ENCODE peak calls at places on chromosome 10, in seven cellular contexts. One of them, this sample, is unnamed.

GRCh38 chr10:122264931-122265330 is 6.2 kb upstream of the BTBD16 start:
- DNase-seq in LoVo: no peak
- DNase-seq in NCI-H2171 treated with DMSO at 0.1 percent for 48 hours: no peak
- DNase-seq in COR-L47: no peak
- DNase-seq in SJCRH30: no peak
- DNase-seq in SK-N-SH: no peak
- DNase-seq in putamen: no peak
- DNase-seq in this sample: no peak

GRCh38 chr10:100697070-100697469 is 48.3 kb upstream of the PAX2 start:
- DNase-seq in NCI-H2171 treated with DMSO at 0.1 percent for 48 hours: no peak
- DNase-seq in LoVo: peak
- DNase-seq in SJCRH30: peak
- DNase-seq in putamen: no peak
- DNase-seq in COR-L47: no peak
- DNase-seq in SK-N-SH: no peak
- DNase-seq in this sample: no peak

GRCh38 chr10:77875730-77876129 is 50.8 kb downstream of the DLG5 start:
- DNase-seq in putamen: no peak
- DNase-seq in COR-L47: no peak
- DNase-seq in SJCRH30: no peak
- DNase-seq in LoVo: no peak
- DNase-seq in NCI-H2171 treated with DMSO at 0.1 percent for 48 hours: no peak
- DNase-seq in SK-N-SH: no peak
- DNase-seq in this sample: no peak

GRCh38 chr10:104548090-104548489 is 93.0 kb upstream of the SORCS3 start:
- DNase-seq in SK-N-SH: no peak
- DNase-seq in putamen: no peak
- DNase-seq in COR-L47: no peak
- DNase-seq in LoVo: no peak
- DNase-seq in SJCRH30: peak
- DNase-seq in NCI-H2171 treated with DMSO at 0.1 percent for 48 hours: no peak
- DNase-seq in this sample: no peak

GRCh38 chr10:124389613-124390361 is 28.9 kb downstream of the OAT start:
- DNase-seq in LoVo: no peak
- DNase-seq in SK-N-SH: peak
- DNase-seq in putamen: no peak
- DNase-seq in COR-L47: no peak
- DNase-seq in NCI-H2171 treated with DMSO at 0.1 percent for 48 hours: no peak
- DNase-seq in SJCRH30: no peak
- DNase-seq in this sample: no peak

GRCh38 chr10:1195828-1196227 is 139.6 kb downstream of the WDR37 start:
- DNase-seq in SJCRH30: no peak
- DNase-seq in putamen: no peak
- DNase-seq in NCI-H2171 treated with DMSO at 0.1 percent for 48 hours: no peak
- DNase-seq in COR-L47: no peak
- DNase-seq in SK-N-SH: no peak
- DNase-seq in LoVo: no peak
- DNase-seq in this sample: no peak

GRCh38 chr10:113895018-113895417 is 40.6 kb downstream of the NHLRC2 start:
- DNase-seq in putamen: no peak
- DNase-seq in COR-L47: no peak
- DNase-seq in SK-N-SH: no peak
- DNase-seq in LoVo: no peak
- DNase-seq in NCI-H2171 treated with DMSO at 0.1 percent for 48 hours: no peak
- DNase-seq in SJCRH30: no peak
- DNase-seq in this sample: peak

GRCh38 chr10:86945361-86946214 is 11.8 kb downstream of the MMRN2 start:
- DNase-seq in SK-N-SH: peak
- DNase-seq in SJCRH30: peak
- DNase-seq in NCI-H2171 treated with DMSO at 0.1 percent for 48 hours: no peak
- DNase-seq in putamen: no peak
- DNase-seq in LoVo: no peak
- DNase-seq in COR-L47: no peak
- DNase-seq in this sample: no peak

GRCh38 chr10:124183617-124184016 is 90.2 kb upstream of the CHST15 start:
- DNase-seq in COR-L47: no peak
- DNase-seq in SJCRH30: no peak
- DNase-seq in SK-N-SH: no peak
- DNase-seq in putamen: no peak
- DNase-seq in LoVo: no peak
- DNase-seq in NCI-H2171 treated with DMSO at 0.1 percent for 48 hours: no peak
- DNase-seq in this sample: no peak

GRCh38 chr10:133445751-133446708 is 7.7 kb upstream of the SCART1 start:
- DNase-seq in putamen: no peak
- DNase-seq in NCI-H2171 treated with DMSO at 0.1 percent for 48 hours: no peak
- DNase-seq in SJCRH30: no peak
- DNase-seq in LoVo: no peak
- DNase-seq in COR-L47: no peak
- DNase-seq in SK-N-SH: no peak
- DNase-seq in this sample: no peak

GRCh38 chr10:62454696-62455451 is 80.7 kb downstream of the ZNF365 start:
- DNase-seq in LoVo: peak
- DNase-seq in SJCRH30: peak
- DNase-seq in SK-N-SH: no peak
- DNase-seq in putamen: no peak
- DNase-seq in COR-L47: no peak
- DNase-seq in NCI-H2171 treated with DMSO at 0.1 percent for 48 hours: no peak
- DNase-seq in this sample: no peak

GRCh38 chr10:116521424-116522305 is 24.1 kb upstream of the PNLIP start:
- DNase-seq in NCI-H2171 treated with DMSO at 0.1 percent for 48 hours: peak
- DNase-seq in SJCRH30: peak
- DNase-seq in SK-N-SH: peak
- DNase-seq in LoVo: peak
- DNase-seq in COR-L47: no peak
- DNase-seq in putamen: peak
- DNase-seq in this sample: peak

GRCh38 chr10:30818010-30818660 is 188.6 kb upstream of the LYZL2 start:
- DNase-seq in LoVo: no peak
- DNase-seq in SK-N-SH: peak
- DNase-seq in SJCRH30: no peak
- DNase-seq in COR-L47: no peak
- DNase-seq in NCI-H2171 treated with DMSO at 0.1 percent for 48 hours: no peak
- DNase-seq in putamen: no peak
- DNase-seq in this sample: peak

GRCh38 chr10:266974-267425 is 131.7 kb downstream of the ZMYND11 start:
- DNase-seq in SJCRH30: no peak
- DNase-seq in putamen: no peak
- DNase-seq in NCI-H2171 treated with DMSO at 0.1 percent for 48 hours: no peak
- DNase-seq in COR-L47: no peak
- DNase-seq in SK-N-SH: peak
- DNase-seq in LoVo: no peak
- DNase-seq in this sample: no peak

GRCh38 chr10:70232155-70232858 is 922 bp downstream of the PPA1 start:
- DNase-seq in SK-N-SH: peak
- DNase-seq in LoVo: peak
- DNase-seq in SJCRH30: peak
- DNase-seq in putamen: peak
- DNase-seq in COR-L47: peak
- DNase-seq in NCI-H2171 treated with DMSO at 0.1 percent for 48 hours: peak
- DNase-seq in this sample: peak

GRCh38 chr10:5043716-5044115 is 40.1 kb upstream of the AKR1C2 start:
- DNase-seq in NCI-H2171 treated with DMSO at 0.1 percent for 48 hours: peak
- DNase-seq in COR-L47: peak
- DNase-seq in SJCRH30: no peak
- DNase-seq in SK-N-SH: no peak
- DNase-seq in putamen: no peak
- DNase-seq in LoVo: no peak
- DNase-seq in this sample: no peak

GRCh38 chr10:11387044-11387443 is 224.4 kb downstream of the USP6NL start:
- DNase-seq in putamen: no peak
- DNase-seq in NCI-H2171 treated with DMSO at 0.1 percent for 48 hours: no peak
- DNase-seq in LoVo: no peak
- DNase-seq in COR-L47: no peak
- DNase-seq in SK-N-SH: no peak
- DNase-seq in SJCRH30: no peak
- DNase-seq in this sample: no peak

GRCh38 chr10:35592421-35592820 is 12.7 kb upstream of the GJD4 start:
- DNase-seq in SJCRH30: no peak
- DNase-seq in SK-N-SH: no peak
- DNase-seq in putamen: no peak
- DNase-seq in LoVo: no peak
- DNase-seq in COR-L47: no peak
- DNase-seq in NCI-H2171 treated with DMSO at 0.1 percent for 48 hours: no peak
- DNase-seq in this sample: no peak

GRCh38 chr10:128180843-128181242 is 54.6 kb upstream of the MKI67 start:
- DNase-seq in LoVo: no peak
- DNase-seq in SJCRH30: no peak
- DNase-seq in COR-L47: no peak
- DNase-seq in NCI-H2171 treated with DMSO at 0.1 percent for 48 hours: no peak
- DNase-seq in putamen: no peak
- DNase-seq in SK-N-SH: no peak
- DNase-seq in this sample: peak

GRCh38 chr10:33421789-33422188 is 87.3 kb upstream of the NRP1 start:
- DNase-seq in NCI-H2171 treated with DMSO at 0.1 percent for 48 hours: no peak
- DNase-seq in LoVo: peak
- DNase-seq in COR-L47: no peak
- DNase-seq in putamen: no peak
- DNase-seq in SK-N-SH: no peak
- DNase-seq in SJCRH30: peak
- DNase-seq in this sample: no peak

GRCh38 chr10:90887555-90887954 is 15.8 kb downstream of the RPP30 start:
- DNase-seq in COR-L47: no peak
- DNase-seq in LoVo: no peak
- DNase-seq in SK-N-SH: no peak
- DNase-seq in putamen: no peak
- DNase-seq in NCI-H2171 treated with DMSO at 0.1 percent for 48 hours: no peak
- DNase-seq in SJCRH30: no peak
- DNase-seq in this sample: no peak

GRCh38 chr10:119786117-119786769 is 60.4 kb downstream of the INPP5F start:
- DNase-seq in LoVo: no peak
- DNase-seq in SJCRH30: peak
- DNase-seq in COR-L47: no peak
- DNase-seq in putamen: no peak
- DNase-seq in SK-N-SH: no peak
- DNase-seq in NCI-H2171 treated with DMSO at 0.1 percent for 48 hours: no peak
- DNase-seq in this sample: peak

GRCh38 chr10:13912111-13912510 is 325.3 kb downstream of the PRPF18 start:
- DNase-seq in NCI-H2171 treated with DMSO at 0.1 percent for 48 hours: no peak
- DNase-seq in COR-L47: no peak
- DNase-seq in putamen: no peak
- DNase-seq in SK-N-SH: no peak
- DNase-seq in LoVo: no peak
- DNase-seq in SJCRH30: no peak
- DNase-seq in this sample: no peak

GRCh38 chr10:118842826-118843624 is 88.3 kb upstream of the CACUL1 start:
- DNase-seq in LoVo: no peak
- DNase-seq in SJCRH30: no peak
- DNase-seq in SK-N-SH: no peak
- DNase-seq in putamen: no peak
- DNase-seq in NCI-H2171 treated with DMSO at 0.1 percent for 48 hours: no peak
- DNase-seq in COR-L47: no peak
- DNase-seq in this sample: no peak

GRCh38 chr10:114271014-114271778 is 32.1 kb downstream of the VWA2 start:
- DNase-seq in putamen: no peak
- DNase-seq in SK-N-SH: no peak
- DNase-seq in NCI-H2171 treated with DMSO at 0.1 percent for 48 hours: no peak
- DNase-seq in COR-L47: no peak
- DNase-seq in LoVo: peak
- DNase-seq in SJCRH30: peak
- DNase-seq in this sample: no peak

GRCh38 chr10:71125749-71126107 is 86.6 kb upstream of the UNC5B start:
- DNase-seq in COR-L47: no peak
- DNase-seq in LoVo: no peak
- DNase-seq in NCI-H2171 treated with DMSO at 0.1 percent for 48 hours: no peak
- DNase-seq in SK-N-SH: no peak
- DNase-seq in SJCRH30: no peak
- DNase-seq in putamen: no peak
- DNase-seq in this sample: no peak

GRCh38 chr10:12348341-12348869 is 942 bp upstream of the CAMK1D start:
- DNase-seq in COR-L47: no peak
- DNase-seq in SK-N-SH: no peak
- DNase-seq in SJCRH30: peak
- DNase-seq in putamen: no peak
- DNase-seq in NCI-H2171 treated with DMSO at 0.1 percent for 48 hours: peak
- DNase-seq in LoVo: no peak
- DNase-seq in this sample: no peak

GRCh38 chr10:103828107-103828506 is 27.3 kb downstream of the SH3PXD2A start:
- DNase-seq in SJCRH30: no peak
- DNase-seq in COR-L47: no peak
- DNase-seq in putamen: no peak
- DNase-seq in LoVo: peak
- DNase-seq in NCI-H2171 treated with DMSO at 0.1 percent for 48 hours: no peak
- DNase-seq in SK-N-SH: no peak
- DNase-seq in this sample: no peak

GRCh38 chr10:16847644-16848043 is 30.4 kb upstream of the RSU1 start:
- DNase-seq in COR-L47: no peak
- DNase-seq in LoVo: no peak
- DNase-seq in NCI-H2171 treated with DMSO at 0.1 percent for 48 hours: no peak
- DNase-seq in SJCRH30: no peak
- DNase-seq in SK-N-SH: no peak
- DNase-seq in putamen: no peak
- DNase-seq in this sample: no peak

GRCh38 chr10:12719365-12719764 is 282.1 kb downstream of the CCDC3 start:
- DNase-seq in LoVo: no peak
- DNase-seq in COR-L47: no peak
- DNase-seq in SK-N-SH: no peak
- DNase-seq in putamen: no peak
- DNase-seq in SJCRH30: no peak
- DNase-seq in NCI-H2171 treated with DMSO at 0.1 percent for 48 hours: no peak
- DNase-seq in this sample: no peak

GRCh38 chr10:21417172-21417712 is 108.2 kb downstream of the SKIDA1 start:
- DNase-seq in NCI-H2171 treated with DMSO at 0.1 percent for 48 hours: no peak
- DNase-seq in COR-L47: no peak
- DNase-seq in SK-N-SH: no peak
- DNase-seq in LoVo: no peak
- DNase-seq in putamen: no peak
- DNase-seq in SJCRH30: no peak
- DNase-seq in this sample: no peak

GRCh38 chr10:43398939-43399871 is 9.8 kb downstream of the HNRNPF start:
- DNase-seq in LoVo: no peak
- DNase-seq in SK-N-SH: no peak
- DNase-seq in COR-L47: no peak
- DNase-seq in SJCRH30: no peak
- DNase-seq in putamen: no peak
- DNase-seq in NCI-H2171 treated with DMSO at 0.1 percent for 48 hours: no peak
- DNase-seq in this sample: peak

This sample was measured in AML-193.